ENCODE peak calls at places on chromosome 14, in nine cellular contexts. E is IMR-90, K is body of pancreas, N is lung, V is AG04450, F is endodermal cell, S is dorsolateral prefrontal cortex, G is thoracic aorta, X is AG10803. H is an unnamed sample.

GRCh38 chr14:100296106-100296651 is 10.1 kb downstream of the SLC25A29 start:
- DNase-seq in E (no peak), K (no peak), N (no peak), V (no peak), F (no peak), S (no peak), G (no peak), X (no peak), H (no peak)

GRCh38 chr14:34766611-34767010 is 52.2 kb upstream of the CFL2 start:
- DNase-seq in E (peak), K (no peak), N (no peak), V (no peak), F (no peak), S (no peak), G (no peak), X (peak), H (peak)

GRCh38 chr14:47539065-47539464 is 136.3 kb downstream of the MDGA2 start:
- DNase-seq in E (no peak), K (no peak), N (no peak), V (no peak), F (peak), S (no peak), G (no peak), X (no peak), H (no peak)

GRCh38 chr14:84435820-84436326 is 1094.1 kb upstream of the FLRT2 start:
- DNase-seq in E (no peak), K (no peak), N (no peak), V (no peak), F (no peak), S (no peak), G (no peak), X (no peak), H (no peak)

GRCh38 chr14:60166144-60166543 is 946 bp upstream of the DHRS7 start:
- DNase-seq in E (no peak), K (no peak), N (no peak), V (no peak), F (no peak), S (no peak), G (no peak), X (no peak), H (no peak)

GRCh38 chr14:98751110-98751509 is 520.9 kb downstream of the BCL11B start:
- DNase-seq in E (no peak), K (no peak), N (no peak), V (no peak), F (no peak), S (no peak), G (no peak), X (no peak), H (no peak)

GRCh38 chr14:32277998-32278397 is 51.1 kb upstream of the AKAP6 start:
- DNase-seq in E (no peak), K (no peak), N (no peak), V (no peak), F (no peak), S (no peak), G (no peak), X (no peak), H (no peak)

GRCh38 chr14:68941820-68942219 is 37.3 kb downstream of the ACTN1 start:
- DNase-seq in E (peak), K (peak), N (no peak), V (peak), F (peak), S (no peak), G (no peak), X (peak), H (peak)

GRCh38 chr14:79997509-79998210 is 213.6 kb downstream of the DIO2 start:
- DNase-seq in E (no peak), K (no peak), N (no peak), V (no peak), F (no peak), S (no peak), G (no peak), X (no peak), H (no peak)

GRCh38 chr14:23612354-23612732 is 23.8 kb upstream of the DHRS2 start:
- DNase-seq in E (no peak), K (no peak), N (no peak), V (no peak), F (no peak), S (no peak), G (no peak), X (no peak), H (no peak)

GRCh38 chr14:102633906-102634595 is 41.6 kb downstream of the RCOR1 start:
- DNase-seq in E (no peak), K (no peak), N (no peak), V (no peak), F (no peak), S (no peak), G (no peak), X (no peak), H (no peak)

GRCh38 chr14:86708846-86709339 is 1178.9 kb downstream of the FLRT2 start:
- DNase-seq in E (no peak), K (peak), N (no peak), V (no peak), F (no peak), S (no peak), G (no peak), X (no peak), H (no peak)

GRCh38 chr14:29548948-29549370 is 378.7 kb downstream of the PRKD1 start:
- DNase-seq in E (peak), K (peak), N (no peak), V (peak), F (no peak), S (no peak), G (no peak), X (peak), H (peak)

GRCh38 chr14:73500360-73500759 is 9.6 kb downstream of the RIOX1 start:
- DNase-seq in E (no peak), K (peak), N (no peak), V (no peak), F (no peak), S (no peak), G (no peak), X (no peak), H (no peak)

GRCh38 chr14:34344318-34344717 is 117.7 kb downstream of the SPTSSA start:
- DNase-seq in E (no peak), K (no peak), N (no peak), V (no peak), F (no peak), S (no peak), G (no peak), X (no peak), H (no peak)

GRCh38 chr14:90791481-90791880 is 24.7 kb downstream of the TTC7B start:
- DNase-seq in E (no peak), K (no peak), N (no peak), V (no peak), F (no peak), S (no peak), G (no peak), X (no peak), H (no peak)

GRCh38 chr14:77421241-77421640 is 2.1 kb downstream of the NOXRED1 start:
- DNase-seq in E (peak), K (no peak), N (no peak), V (no peak), F (no peak), S (no peak), G (no peak), X (peak), H (no peak)

GRCh38 chr14:23413681-23414080 is 5.6 kb upstream of the MYH6 start:
- DNase-seq in E (no peak), K (no peak), N (no peak), V (no peak), F (no peak), S (no peak), G (no peak), X (no peak), H (no peak)

GRCh38 chr14:71932229-71932951 is at the start of gene RGS6:
- DNase-seq in E (no peak), K (peak), N (peak), V (no peak), F (peak), S (no peak), G (no peak), X (no peak), H (no peak)

GRCh38 chr14:26187996-26188605 is 409.7 kb downstream of the NOVA1 start:
- DNase-seq in E (no peak), K (no peak), N (no peak), V (no peak), F (no peak), S (no peak), G (no peak), X (peak), H (peak)

GRCh38 chr14:104144911-104145825 is 6.8 kb downstream of the KIF26A start:
- DNase-seq in E (no peak), K (no peak), N (no peak), V (no peak), F (peak), S (no peak), G (no peak), X (no peak), H (no peak)

DNA sequence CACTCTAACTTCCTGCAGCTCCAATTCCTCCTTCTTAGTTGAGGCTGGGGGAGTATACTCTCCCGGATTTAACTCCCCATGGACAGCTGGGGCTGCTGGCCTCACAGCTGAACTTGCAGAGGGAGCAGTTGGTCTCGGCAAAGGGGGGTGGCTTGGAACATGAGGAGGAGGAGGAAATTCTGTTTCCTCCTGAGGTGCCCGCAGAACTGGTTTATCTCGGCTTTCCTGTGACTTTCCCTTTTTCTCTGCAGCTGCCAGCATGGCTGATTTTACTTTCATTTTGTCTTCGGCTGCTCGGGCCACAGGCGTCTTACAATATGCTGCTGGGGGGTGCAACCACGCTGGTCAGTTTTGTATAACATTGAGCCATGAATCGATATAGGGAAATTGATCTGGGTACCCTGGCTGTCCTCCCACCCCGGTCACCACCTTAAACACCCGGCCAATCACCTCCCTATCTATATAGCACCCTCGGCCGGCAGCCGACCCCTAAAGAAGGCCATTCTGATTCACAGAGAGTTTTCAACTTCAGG is 1317.6 kb downstream of the TMEM121 start:
- DNase-seq in E (no peak), K (peak), N (peak), V (no peak), F (no peak), S (no peak), G (no peak), X (no peak), H (no peak)
- H3K4me3 ChIP-seq in E (no peak), K (peak), N (peak), V (no peak), F (no peak), S (peak), G (peak), X (peak), H (no peak)

DNA sequence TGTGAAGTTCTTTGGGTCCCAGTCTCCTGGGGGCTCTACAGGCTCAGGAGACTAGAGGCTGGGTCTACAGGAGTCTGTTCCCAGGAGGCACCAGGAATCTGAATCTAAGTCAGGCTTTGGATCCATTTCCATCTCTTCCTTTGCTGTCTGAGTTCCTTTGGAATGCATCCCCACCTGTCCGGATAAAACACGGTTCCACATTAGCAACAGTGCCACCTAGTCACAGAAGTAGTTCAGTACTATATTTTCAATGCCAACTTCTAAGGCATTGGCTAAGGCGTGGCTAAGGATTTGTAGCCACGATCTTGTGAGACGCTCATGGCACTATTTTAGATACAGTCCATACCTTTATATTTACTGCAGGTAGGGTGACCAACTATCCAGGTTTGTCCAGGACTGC is 15.1 kb downstream of the ZC2HC1C start:
- DNase-seq in E (no peak), K (peak), N (no peak), V (no peak), F (no peak), S (no peak), G (no peak), X (no peak), H (no peak)
- TF ChIP-seq CTCF in E (no peak), K (no peak), N (no peak), V (no peak), F (no peak), S (no peak), G (no peak), X (no peak), H (no peak)

GRCh38 chr14:65170768-65171251 is 68.5 kb upstream of the MAX start:
- DNase-seq in E (peak), K (peak), N (no peak), V (peak), F (peak), S (peak), G (no peak), X (peak), H (peak)
- H3K4me3 ChIP-seq in E (peak), K (no peak), N (no peak), V (peak), F (no peak), S (peak), G (peak), X (peak), H (peak)

GRCh38 chr14:67887478-67887877 is 67.9 kb downstream of the RAD51B start:
- DNase-seq in E (no peak), K (no peak), N (no peak), V (no peak), F (no peak), S (no peak), G (no peak), X (no peak), H (no peak)

GRCh38 chr14:67886221-67886620 is 66.6 kb downstream of the RAD51B start:
- DNase-seq in E (no peak), K (no peak), N (no peak), V (no peak), F (no peak), S (no peak), G (no peak), X (no peak), H (no peak)

GRCh38 chr14:67881225-67881624 is 61.6 kb downstream of the RAD51B start:
- DNase-seq in E (no peak), K (no peak), N (no peak), V (no peak), F (no peak), S (no peak), G (no peak), X (no peak), H (no peak)

GRCh38 chr14:67882973-67883372 is 63.4 kb downstream of the RAD51B start:
- DNase-seq in E (no peak), K (peak), N (no peak), V (no peak), F (no peak), S (no peak), G (no peak), X (no peak), H (no peak)

GRCh38 chr14:67883717-67884116 is 64.1 kb downstream of the RAD51B start:
- DNase-seq in E (peak), K (no peak), N (no peak), V (no peak), F (no peak), S (no peak), G (no peak), X (peak), H (peak)
- TF ChIP-seq CTCF in E (peak), K (peak), N (no peak), V (peak), F (peak), S (peak), G (no peak), X (peak), H (peak)

DNA sequence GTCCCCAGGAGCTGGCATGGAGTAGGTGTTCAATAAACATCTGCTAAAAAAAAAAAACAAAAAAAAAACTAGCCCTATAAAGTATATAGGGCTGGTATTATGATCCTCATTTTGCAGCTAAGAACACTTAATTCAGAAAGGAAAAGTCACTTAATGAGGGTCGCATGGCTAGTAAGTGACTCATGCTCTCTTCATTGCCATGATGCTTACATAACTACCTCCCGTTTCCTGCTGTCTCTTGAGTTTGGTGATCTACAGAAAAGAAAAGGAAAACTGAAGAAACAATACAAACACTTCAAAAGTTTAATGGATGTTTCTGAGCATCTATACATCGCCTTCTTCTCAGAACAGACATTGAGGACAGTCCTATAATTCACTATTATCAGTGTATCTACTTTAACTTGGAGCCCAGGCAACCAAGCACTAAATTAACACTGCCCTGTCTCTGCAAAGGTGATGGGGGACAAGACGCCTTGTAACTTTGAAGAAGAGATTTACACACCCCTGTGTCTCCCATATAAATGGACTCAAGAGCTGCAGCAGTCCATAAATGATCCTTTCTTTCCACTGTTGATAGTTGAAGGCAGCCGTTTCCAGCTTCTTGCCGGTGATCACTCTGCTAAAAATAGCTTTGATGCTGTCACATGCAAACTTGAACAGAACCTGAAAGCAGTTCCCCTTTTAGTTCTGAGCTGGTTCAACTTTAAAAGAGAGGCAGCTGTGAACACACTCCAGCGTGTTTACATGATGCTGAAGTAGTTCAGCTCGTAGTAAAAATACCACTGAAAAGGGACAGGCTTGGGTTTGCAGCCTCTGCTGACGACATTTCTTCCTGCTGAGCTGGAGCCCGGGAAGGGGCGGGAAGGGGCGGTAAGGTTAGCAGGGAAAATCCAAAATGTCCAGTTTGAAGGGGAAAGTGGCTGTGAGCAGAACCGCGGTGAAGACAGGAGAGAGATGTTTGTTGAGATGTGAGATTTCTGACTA is 113.3 kb downstream of the FOXN3 start:
- DNase-seq in E (peak), K (peak), N (peak), V (peak), F (peak), S (no peak), G (peak), X (peak), H (peak)
- H3K4me3 ChIP-seq in E (peak), K (no peak), N (no peak), V (peak), F (no peak), S (peak), G (peak), X (peak), H (peak)